ENCODE peak calls at places on chromosomes 13 and 19, in four cellular contexts. D is tibial artery, V is ovary, H is fibroblast of mammary gland. I is an unnamed sample.

GRCh38 chr19:3055741-3056453 is 6.4 kb downstream of the TLE5 start:
- DNase-seq in H (no peak), D (no peak), V (peak; percentile 60), I (no peak)

GRCh38 chr13:43846496-43846895 is 33.0 kb downstream of the CCDC122 start:
- DNase-seq in D (no peak), H (peak; percentile 61), V (no peak), I (no peak)

GRCh38 chr13:61414686-61415664 is 674 bp downstream of the PCDH20 start:
- DNase-seq in D (peak; percentile 74), V (no peak), H (no peak), I (no peak)

GRCh38 chr13:52809310-52809769 is 39.1 kb downstream of the PCDH8 start:
- DNase-seq in H (peak; percentile 53), V (no peak), D (no peak), I (no peak)

GRCh38 chr13:74324338-74324737 is 190.1 kb upstream of the KLF12 start:
- DNase-seq in D (no peak), V (no peak), H (no peak), I (no peak)

GRCh38 chr13:108322206-108322824 is 52.8 kb downstream of the TNFSF13B start:
- DNase-seq in D (no peak), H (peak; percentile 60), V (no peak), I (no peak)

GRCh38 chr13:110869805-110870706 is 44.8 kb downstream of the ANKRD10 start:
- DNase-seq in V (peak; percentile 93), D (peak; percentile 98), H (peak; percentile 100), I (peak; percentile 99)

GRCh38 chr13:36323408-36323807 is 22.8 kb downstream of the SPART start:
- DNase-seq in H (no peak), V (no peak), D (no peak), I (no peak)

GRCh38 chr19:9991425-9992191 is 18.7 kb downstream of the COL5A3 start:
- DNase-seq in V (no peak), H (no peak), D (no peak), I (no peak)

GRCh38 chr19:2517881-2518601 is 42.1 kb downstream of the GADD45B start:
- DNase-seq in H (no peak), D (no peak), V (no peak), I (no peak)

GRCh38 chr13:110030394-110030928 is 244.1 kb upstream of the IRS2 start:
- DNase-seq in V (no peak), H (no peak), D (no peak), I (no peak)

GRCh38 chr13:34256236-34256635 is 438.3 kb downstream of the RFC3 start:
- DNase-seq in H (no peak), D (no peak), V (no peak), I (no peak)

GRCh38 chr19:37484406-37485115 is 15.4 kb downstream of the ZNF570 start:
- DNase-seq in V (no peak), H (no peak), D (no peak), I (no peak)

GRCh38 chr13:72062566-72062965 is 195.6 kb upstream of the DACH1 start:
- DNase-seq in D (no peak), V (no peak), H (no peak), I (no peak)

GRCh38 chr13:103100795-103101194 is 34.6 kb upstream of the SLC10A2 start:
- DNase-seq in V (no peak), D (no peak), H (no peak), I (no peak)

GRCh38 chr19:56538761-56539263 is at the start of gene ZFP28:
- DNase-seq in D (peak; percentile 89), H (no peak), V (no peak), I (peak; percentile 87)

GRCh38 chr13:85529216-85529590 is 270.0 kb downstream of the SLITRK6 start:
- DNase-seq in V (no peak), D (no peak), H (no peak), I (no peak)

GRCh38 chr19:610071-610800 is 20.6 kb downstream of the HCN2 start:
- DNase-seq in V (no peak), D (no peak), H (no peak), I (no peak)

GRCh38 chr13:50847501-50847900 is 4.0 kb upstream of the DLEU7 start:
- DNase-seq in D (no peak), V (no peak), H (no peak), I (no peak)

GRCh38 chr13:105165449-105166125 is 1369.9 kb downstream of the EFNB2 start:
- DNase-seq in D (no peak), V (no peak), H (no peak), I (no peak)

GRCh38 chr13:74021507-74021906 is 112.7 kb downstream of the KLF12 start:
- DNase-seq in V (no peak), H (no peak), D (no peak), I (no peak)

GRCh38 chr19:49570138-49570856 is 10.1 kb downstream of the NOSIP start:
- DNase-seq in H (peak; percentile 91), D (no peak), V (peak; percentile 72), I (no peak)

GRCh38 chr13:20126460-20127262 is 34.2 kb downstream of the GJA3 start:
- DNase-seq in V (no peak), D (no peak), H (no peak), I (no peak)

GRCh38 chr19:8487137-8487851 is 15.1 kb downstream of the PRAM1 start:
- DNase-seq in V (no peak), D (no peak), H (no peak), I (no peak)

GRCh38 chr19:2374808-2375207 is 14.7 kb downstream of the TMPRSS9 start:
- DNase-seq in H (peak; percentile 28), V (no peak), D (no peak), I (no peak)

GRCh38 chr13:109110159-109110558 is 480.7 kb downstream of the MYO16 start:
- DNase-seq in V (no peak), H (no peak), D (no peak), I (no peak)

GRCh38 chr13:22592515-22592914 is 588.3 kb upstream of the SGCG start:
- DNase-seq in V (no peak), D (no peak), H (peak; percentile 36), I (no peak)

GRCh38 chr13:30744056-30744684 is 8.8 kb downstream of the ALOX5AP start:
- DNase-seq in D (no peak), V (no peak), H (peak; percentile 58), I (no peak)
- TF ChIP-seq CTCF in D (no peak), V (no peak), H (no peak), I (no peak)

GRCh38 chr19:46431824-46432223 is 3.1 kb upstream of the PNMA8C start:
- DNase-seq in D (no peak), H (no peak), V (no peak), I (no peak)
- TF ChIP-seq CTCF in D (no peak), H (no peak), V (no peak), I (no peak)

GRCh38 chr19:33221641-33222040 is 4.0 kb downstream of the SLC7A10 start:
- DNase-seq in H (peak; percentile 25), V (no peak), D (no peak), I (no peak)

GRCh38 chr19:33220735-33221134 is 4.9 kb downstream of the SLC7A10 start:
- DNase-seq in V (no peak), H (no peak), D (no peak), I (no peak)

GRCh38 chr19:33217881-33218280 is 7.8 kb downstream of the SLC7A10 start:
- DNase-seq in V (no peak), H (no peak), D (no peak), I (no peak)

GRCh38 chr19:33220115-33220514 is 5.5 kb downstream of the SLC7A10 start:
- DNase-seq in H (no peak), D (no peak), V (no peak), I (no peak)

DNA sequence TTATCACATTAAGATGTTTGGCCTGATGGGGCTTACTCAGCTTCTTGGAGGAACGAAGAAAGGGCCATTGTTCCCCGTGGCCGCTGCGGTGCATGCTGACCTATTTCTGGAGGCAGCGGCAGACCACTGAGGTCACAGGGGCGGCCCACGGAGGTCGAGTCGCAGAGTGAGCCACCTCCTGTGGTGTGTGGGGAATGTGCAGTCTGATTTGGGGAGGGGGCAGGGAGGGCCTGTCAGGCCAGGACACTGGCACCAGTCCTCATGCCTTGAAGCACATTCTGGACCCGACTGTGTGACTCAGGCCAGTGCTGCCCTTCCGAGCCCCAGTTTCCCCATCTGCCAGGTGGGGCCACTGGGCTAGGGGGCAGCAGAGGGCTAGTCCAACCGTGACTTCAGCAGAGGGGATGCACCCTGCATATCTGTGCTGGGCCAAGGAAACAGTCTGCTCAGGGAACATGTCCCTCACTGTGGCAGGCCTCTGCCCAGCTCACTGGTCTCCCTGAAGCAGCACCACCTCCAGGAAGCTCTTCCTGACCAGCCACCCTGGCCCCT is 6.3 kb downstream of the SLC7A10 start:
- DNase-seq in H (no peak), V (no peak), D (no peak), I (no peak)
- TF ChIP-seq CTCF in H (peak; percentile 10), V (no peak), D (no peak), I (no peak)

GRCh38 chr13:30111810-30112209 is 195.5 kb downstream of the KATNAL1 start:
- DNase-seq in V (no peak), D (no peak), H (no peak), I (no peak)
- TF ChIP-seq CTCF in V (no peak), D (no peak), H (peak; percentile 28), I (peak; percentile 12)

GRCh38 chr13:42769650-42770049 is 11.7 kb upstream of the FAM216B start:
- DNase-seq in V (no peak), D (no peak), H (no peak), I (no peak)
- TF ChIP-seq CTCF in V (no peak), D (no peak), H (peak; percentile 6), I (no peak)

DNA sequence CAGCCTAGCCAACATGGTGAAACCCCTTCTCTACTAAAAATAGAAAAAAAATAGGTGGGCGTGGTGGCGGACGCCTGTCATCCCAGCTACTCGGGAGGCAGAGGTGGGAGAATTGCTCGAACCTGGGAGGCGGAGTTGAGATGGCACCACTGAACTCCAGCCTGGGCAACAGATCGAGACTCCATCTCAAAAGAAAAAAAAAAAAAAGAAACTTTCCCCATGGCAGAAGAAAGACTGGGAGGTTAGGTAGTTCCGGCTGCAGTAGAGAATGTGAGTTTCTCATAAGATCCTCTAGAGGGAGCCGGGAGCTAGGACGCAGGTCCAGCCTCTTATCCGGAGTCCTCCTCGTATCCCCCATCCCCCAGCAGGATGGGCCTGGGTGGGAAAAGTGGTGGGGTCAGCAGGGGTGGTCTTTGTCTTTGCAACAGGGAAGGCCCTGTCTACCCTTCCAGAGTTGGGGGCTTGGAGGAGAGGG is 13.2 kb upstream of the CREB3L3 start:
- DNase-seq in H (peak; percentile 74), V (no peak), D (no peak), I (no peak)
- TF ChIP-seq CTCF in H (peak; percentile 80), V (no peak), D (peak; percentile 45), I (peak; percentile 64)

GRCh38 chr13:24539500-24540165 is 27.1 kb upstream of the PARP4 start:
- DNase-seq in D (no peak), V (no peak), H (no peak), I (no peak)

GRCh38 chr13:24541127-24541475 is 28.5 kb upstream of the PARP4 start:
- DNase-seq in H (no peak), D (no peak), V (no peak), I (no peak)

GRCh38 chr13:24540236-24541126 is 27.9 kb upstream of the PARP4 start:
- DNase-seq in H (peak; percentile 5), V (no peak), D (no peak), I (no peak)
- TF ChIP-seq CTCF in H (peak; percentile 17), V (no peak), D (no peak), I (peak; percentile 30)

I was measured in osteocyte.